ENCODE peak calls at places on chromosomes 12 and 14, in seven cellular contexts. W, J, T, S, F, U and Q are unnamed samples.

GRCh38 chr14:30558675-30559555 is at the start of gene G2E3:
- DNase-seq in F (peak), T (peak), S (peak), J (peak), U (peak), W (peak), Q (peak)

GRCh38 chr14:41607966-41608663 is 1.4 kb downstream of the LRFN5 start:
- DNase-seq in F (no peak), W (no peak), J (no peak), T (no peak), U (peak), S (no peak), Q (no peak)

GRCh38 chr14:68734231-68734732 is 58.6 kb downstream of the ZFP36L1 start:
- DNase-seq in W (no peak), T (no peak), F (peak), U (no peak), J (no peak), S (no peak), Q (no peak)

GRCh38 chr14:85566603-85567002 is 36.7 kb downstream of the FLRT2 start:
- DNase-seq in W (no peak), J (no peak), U (no peak), F (peak), S (no peak), T (no peak), Q (no peak)

GRCh38 chr12:109833307-109834189 is at the start of gene TRPV4:
- DNase-seq in S (peak), F (peak), T (no peak), J (no peak), U (no peak), W (no peak), Q (no peak)

GRCh38 chr14:90546767-90547166 is 149.9 kb downstream of the CALM1 start:
- DNase-seq in S (no peak), F (no peak), W (no peak), U (no peak), T (no peak), J (no peak), Q (no peak)

GRCh38 chr14:81329640-81330385 is 70.3 kb downstream of the STON2 start:
- DNase-seq in F (no peak), W (no peak), T (peak), U (no peak), J (no peak), S (no peak), Q (no peak)

GRCh38 chr14:64636208-64636979 is 67.8 kb upstream of the PLEKHG3 start:
- DNase-seq in T (peak), U (peak), W (peak), F (peak), S (peak), J (peak), Q (peak)

GRCh38 chr12:53231859-53232640 is at the start of gene RARG:
- DNase-seq in W (peak), U (peak), T (no peak), F (no peak), J (no peak), S (peak), Q (no peak)

GRCh38 chr12:108825205-108825950 is 32.0 kb downstream of the SSH1 start:
- DNase-seq in T (no peak), W (no peak), J (no peak), F (peak), S (no peak), U (no peak), Q (no peak)

GRCh38 chr12:90253674-90254181 is 545.1 kb upstream of the ATP2B1 start:
- DNase-seq in F (peak), J (peak), S (peak), U (peak), T (peak), W (peak), Q (peak)

GRCh38 chr12:104651812-104652211 is 195.1 kb downstream of the CHST11 start:
- DNase-seq in T (no peak), U (no peak), J (no peak), S (no peak), F (no peak), W (no peak), Q (no peak)

GRCh38 chr14:100350283-100350926 is 27.3 kb downstream of the SLC25A47 start:
- DNase-seq in W (no peak), T (no peak), S (no peak), U (no peak), F (no peak), J (no peak), Q (no peak)
- TF ChIP-seq POLR2A in W (no peak), T (no peak), S (no peak), U (no peak), F (no peak), J (no peak), Q (no peak)

GRCh38 chr12:46359667-46360280 is 12.8 kb downstream of the SLC38A2 start:
- DNase-seq in S (no peak), J (no peak), F (no peak), U (no peak), T (no peak), W (no peak), Q (no peak)
- TF ChIP-seq POLR2A in S (no peak), J (no peak), F (no peak), U (no peak), T (no peak), W (peak), Q (no peak)

GRCh38 chr14:20456971-20457370 is 1.9 kb downstream of the APEX1 start:
- DNase-seq in U (no peak), J (no peak), W (no peak), F (no peak), T (no peak), S (no peak), Q (no peak)
- TF ChIP-seq POLR2A in U (no peak), J (no peak), W (no peak), F (no peak), T (no peak), S (no peak), Q (no peak)

GRCh38 chr14:55141812-55142211 is 12.8 kb downstream of the LGALS3 start:
- DNase-seq in S (no peak), U (no peak), F (no peak), J (no peak), W (no peak), T (no peak), Q (no peak)
- TF ChIP-seq POLR2A in S (no peak), U (no peak), F (no peak), J (no peak), W (no peak), T (no peak), Q (no peak)

GRCh38 chr14:104665663-104666522 is 23.5 kb upstream of the INF2 start:
- DNase-seq in U (no peak), F (no peak), T (no peak), J (peak), S (peak), W (peak), Q (no peak)
- TF ChIP-seq POLR2A in U (no peak), F (no peak), T (no peak), J (no peak), S (no peak), W (no peak), Q (no peak)

GRCh38 chr14:75981826-75982723 is at the start of gene TGFB3:
- DNase-seq in U (peak), W (peak), J (peak), S (peak), T (peak), F (peak), Q (peak)
- TF ChIP-seq POLR2A in U (peak), W (peak), J (no peak), S (no peak), T (no peak), F (peak), Q (peak)

GRCh38 chr14:60980811-60981625 is at the start of the genes SLC38A6 and TRMT5:
- DNase-seq in F (peak), W (peak), U (peak), T (peak), S (peak), J (peak), Q (peak)
- TF ChIP-seq POLR2A in F (peak), W (peak), U (peak), T (no peak), S (no peak), J (peak), Q (peak)